ENCODE peak calls at places on chromosomes 16 and 17, in seven cellular contexts. Y, G, U, L, Q, H and P are unnamed samples.

GRCh38 chr17:77717941-77718668 is 240.4 kb upstream of the TNRC6C start:
- DNase-seq in Y (no peak), G (no peak), U (no peak), L (peak; percentile 46), Q (no peak), H (no peak), P (no peak)

GRCh38 chr16:90083139-90083538 is 6.0 kb upstream of the PRDM7 start:
- DNase-seq in Y (no peak), G (no peak), U (no peak), L (no peak), Q (no peak), H (no peak), P (no peak)

GRCh38 chr17:48612854-48613691 is 2.0 kb downstream of the HOXB8 start:
- DNase-seq in Y (peak; percentile 88), G (peak; percentile 67), U (no peak), L (peak; percentile 15), Q (no peak), H (no peak), P (no peak)

GRCh38 chr17:44865921-44866320 is 18.2 kb downstream of the HIGD1B start:
- DNase-seq in Y (no peak), G (no peak), U (no peak), L (no peak), Q (no peak), H (no peak), P (no peak)

GRCh38 chr16:12160815-12161550 is 184.4 kb downstream of the SNX29 start:
- DNase-seq in Y (no peak), G (peak; percentile 21), U (no peak), L (no peak), Q (peak; percentile 28), H (no peak), P (peak; percentile 28)

GRCh38 chr17:75077072-75077489 is 10.7 kb upstream of the SLC16A5 start:
- DNase-seq in Y (no peak), G (peak; percentile 41), U (no peak), L (peak; percentile 76), Q (no peak), H (no peak), P (no peak)

GRCh38 chr16:50498756-50499155 is 49.4 kb upstream of the NKD1 start:
- DNase-seq in Y (no peak), G (no peak), U (no peak), L (no peak), Q (no peak), H (no peak), P (no peak)

GRCh38 chr16:71339481-71340171 is 18.9 kb upstream of the CALB2 start:
- DNase-seq in Y (no peak), G (no peak), U (no peak), L (no peak), Q (no peak), H (no peak), P (no peak)

GRCh38 chr17:74417178-74418045 is 14.5 kb upstream of the GPRC5C start:
- DNase-seq in Y (no peak), G (no peak), U (no peak), L (peak; percentile 89), Q (peak; percentile 56), H (no peak), P (no peak)

GRCh38 chr16:64933890-64934289 is 188.0 kb downstream of the CDH11 start:
- DNase-seq in Y (no peak), G (no peak), U (no peak), L (no peak), Q (no peak), H (no peak), P (no peak)

GRCh38 chr17:17722081-17722905 is 41.0 kb downstream of the RAI1 start:
- DNase-seq in Y (peak; percentile 60), G (no peak), U (no peak), L (no peak), Q (no peak), H (no peak), P (no peak)

GRCh38 chr17:3034578-3034920 is 28.9 kb downstream of the OR1D5 start:
- DNase-seq in Y (no peak), G (no peak), U (no peak), L (no peak), Q (no peak), H (no peak), P (no peak)

GRCh38 chr16:87681990-87682570 is 79.8 kb downstream of the JPH3 start:
- DNase-seq in Y (no peak), G (no peak), U (no peak), L (peak; percentile 42), Q (no peak), H (peak; percentile 31), P (no peak)

GRCh38 chr16:81392011-81392410 is 52.6 kb upstream of the CMIP start:
- DNase-seq in Y (no peak), G (no peak), U (no peak), L (no peak), Q (no peak), H (no peak), P (no peak)

GRCh38 chr17:60720763-60721531 is 43.3 kb downstream of the BCAS3 start:
- DNase-seq in Y (peak; percentile 66), G (peak; percentile 19), U (no peak), L (peak; percentile 64), Q (peak; percentile 24), H (peak; percentile 72), P (peak; percentile 17)

GRCh38 chr16:3092501-3092991 is 6.5 kb downstream of the ZSCAN10 start:
- DNase-seq in Y (peak; percentile 50), G (no peak), U (no peak), L (no peak), Q (no peak), H (no peak), P (no peak)

GRCh38 chr16:9393601-9394000 is 302.2 kb downstream of the HAPSTR1 start:
- DNase-seq in Y (no peak), G (no peak), U (no peak), L (no peak), Q (no peak), H (no peak), P (no peak)

GRCh38 chr16:64829678-64830077 is 292.2 kb downstream of the CDH11 start:
- DNase-seq in Y (no peak), G (no peak), U (no peak), L (no peak), Q (no peak), H (no peak), P (no peak)

GRCh38 chr17:74243013-74243755 is 29.8 kb downstream of the TTYH2 start:
- DNase-seq in Y (peak; percentile 85), G (no peak), U (no peak), L (no peak), Q (no peak), H (no peak), P (no peak)

DNA sequence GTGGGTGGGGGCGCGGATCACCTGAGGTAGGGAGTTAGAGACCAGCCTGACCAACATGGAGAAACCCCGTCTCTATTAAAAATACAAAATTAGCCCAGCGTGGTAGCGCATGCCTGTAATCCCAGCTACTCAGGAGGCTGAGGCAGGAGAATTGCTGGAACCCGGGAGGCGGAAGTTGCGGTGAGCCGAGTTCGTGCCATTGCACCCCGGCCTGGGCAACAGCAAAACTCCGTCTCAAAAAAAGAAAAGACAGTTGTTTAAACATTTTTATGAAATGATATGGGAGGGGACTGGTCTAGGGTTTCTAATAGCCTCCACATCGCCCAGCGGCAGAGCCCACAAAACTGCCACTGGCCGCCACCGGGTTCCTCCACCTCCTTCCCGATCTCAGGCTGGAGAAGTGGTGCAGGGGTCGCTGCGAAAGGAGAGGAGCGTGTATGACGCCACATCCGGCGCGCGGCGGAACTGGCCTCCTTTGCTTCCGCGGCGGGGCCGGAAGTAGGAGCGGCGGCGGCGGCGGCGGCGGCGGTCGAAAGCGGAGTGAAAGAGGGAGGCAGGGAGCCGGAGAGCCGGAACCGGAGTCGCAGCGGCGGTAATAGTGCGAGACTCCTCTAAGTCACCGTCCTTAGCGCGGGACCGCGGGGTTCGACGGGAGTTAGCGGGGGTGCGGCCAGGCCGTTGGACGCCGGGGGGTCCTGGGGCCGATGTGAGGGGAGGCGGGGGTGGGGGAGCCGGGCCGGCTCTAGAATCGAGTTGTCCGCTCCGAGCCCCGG is at the start of gene PPP4C:
- DNase-seq in Y (peak; percentile 97), G (peak; percentile 98), U (no peak), L (peak; percentile 88), Q (no peak), H (peak; percentile 95), P (peak; percentile 98)
- TF ChIP-seq TAF1 in Y (peak; percentile 84), G (peak; percentile 72), U (peak; percentile 84), L (peak; percentile 90), Q (peak; percentile 78), H (peak; percentile 96), P (peak; percentile 75)

GRCh38 chr17:21232033-21232749 is 18.2 kb upstream of the TMEM11 start:
- DNase-seq in Y (no peak), G (no peak), U (no peak), L (no peak), Q (no peak), H (no peak), P (no peak)

GRCh38 chr17:21231533-21231932 is 17.6 kb upstream of the TMEM11 start:
- DNase-seq in Y (no peak), G (no peak), U (no peak), L (no peak), Q (no peak), H (no peak), P (no peak)

GRCh38 chr17:21228845-21229244 is 14.9 kb upstream of the TMEM11 start:
- DNase-seq in Y (no peak), G (no peak), U (no peak), L (no peak), Q (no peak), H (no peak), P (no peak)

GRCh38 chr17:21223086-21223485 is 9.1 kb upstream of the TMEM11 start:
- DNase-seq in Y (no peak), G (no peak), U (no peak), L (no peak), Q (no peak), H (no peak), P (no peak)

GRCh38 chr17:21228111-21228510 is 14.2 kb upstream of the TMEM11 start:
- DNase-seq in Y (no peak), G (no peak), U (no peak), L (no peak), Q (no peak), H (no peak), P (no peak)
- TF ChIP-seq TAF1 in Y (no peak), G (no peak), U (no peak), L (no peak), Q (no peak), H (no peak), P (no peak)

GRCh38 chr17:13646411-13646810 is 44.7 kb upstream of the HS3ST3A1 start:
- DNase-seq in Y (no peak), G (no peak), U (no peak), L (no peak), Q (no peak), H (no peak), P (no peak)
- TF ChIP-seq TAF1 in Y (no peak), G (no peak), U (no peak), L (no peak), Q (no peak), H (no peak), P (no peak)

GRCh38 chr17:33269337-33270060 is 23.6 kb downstream of the ASIC2 start:
- DNase-seq in Y (no peak), G (no peak), U (no peak), L (no peak), Q (no peak), H (no peak), P (no peak)

GRCh38 chr17:33267881-33268548 is 25.1 kb downstream of the ASIC2 start:
- DNase-seq in Y (no peak), G (no peak), U (no peak), L (no peak), Q (no peak), H (no peak), P (no peak)

GRCh38 chr17:33266116-33266515 is 27.0 kb downstream of the ASIC2 start:
- DNase-seq in Y (no peak), G (no peak), U (no peak), L (no peak), Q (no peak), H (no peak), P (no peak)

GRCh38 chr17:33266611-33267010 is 26.5 kb downstream of the ASIC2 start:
- DNase-seq in Y (no peak), G (no peak), U (no peak), L (no peak), Q (no peak), H (no peak), P (no peak)

GRCh38 chr17:33267279-33267790 is 25.8 kb downstream of the ASIC2 start:
- DNase-seq in Y (no peak), G (no peak), U (no peak), L (no peak), Q (no peak), H (no peak), P (no peak)
- TF ChIP-seq TAF1 in Y (no peak), G (no peak), U (no peak), L (no peak), Q (no peak), H (no peak), P (no peak)